ENCODE peak calls at places on chromosomes 7 and 10, in four cellular contexts. I is HepG2, Z is GM12878, X is K562. E is an unnamed sample. For H3K4me1, the result is how much of the 10 kb centered on the place peaks cover.

GRCh38 chr7:11006271-11006670 is 32.6 kb downstream of the PHF14 start:
- DNase-seq in X (no peak), Z (no peak), I (no peak), E (no peak)

GRCh38 chr7:129828989-129829676 is 123.6 kb downstream of the UBE2H start:
- DNase-seq in I (no peak), Z (no peak), X (no peak), E (no peak)

GRCh38 chr7:140640060-140640611 is 477 bp downstream of the DENND2A start:
- DNase-seq in I (no peak), X (no peak), Z (no peak), E (no peak)

GRCh38 chr7:7786595-7786994 is 68.2 kb upstream of the RPA3 start:
- DNase-seq in I (no peak), X (no peak), Z (no peak), E (no peak)

GRCh38 chr7:138116892-138117291 is 40.6 kb downstream of the AKR1D1 start:
- DNase-seq in Z (no peak), I (peak), X (no peak), E (no peak)

GRCh38 chr7:19413444-19413965 is 268.3 kb upstream of the FERD3L start:
- DNase-seq in I (no peak), X (no peak), Z (no peak), E (no peak)

GRCh38 chr10:33441561-33441960 is 107.1 kb upstream of the NRP1 start:
- DNase-seq in Z (no peak), I (no peak), X (no peak), E (no peak)

GRCh38 chr10:43254881-43255643 is 11.8 kb downstream of the RASGEF1A start:
- DNase-seq in I (no peak), Z (no peak), X (no peak), E (no peak)

GRCh38 chr7:100215895-100216294 is 3.9 kb upstream of the PVRIG start:
- DNase-seq in I (no peak), X (no peak), Z (no peak), E (no peak)

GRCh38 chr7:46209611-46210170 is 288.6 kb upstream of the IGFBP3 start:
- DNase-seq in X (no peak), I (no peak), Z (no peak), E (no peak)

GRCh38 chr10:58796242-58796641 is 283.6 kb downstream of the BICC1 start:
- DNase-seq in I (no peak), X (no peak), Z (no peak), E (no peak)

GRCh38 chr7:18890134-18890533 is 227.3 kb downstream of the TWIST1 start:
- DNase-seq in I (no peak), Z (no peak), X (no peak), E (peak)

GRCh38 chr10:93150289-93150688 is 76.6 kb downstream of the CYP26A1 start:
- DNase-seq in X (no peak), I (no peak), Z (no peak), E (no peak)

GRCh38 chr10:82041018-82041417 is 166.0 kb downstream of the NRG3 start:
- DNase-seq in X (no peak), Z (no peak), I (no peak), E (no peak)

DNA sequence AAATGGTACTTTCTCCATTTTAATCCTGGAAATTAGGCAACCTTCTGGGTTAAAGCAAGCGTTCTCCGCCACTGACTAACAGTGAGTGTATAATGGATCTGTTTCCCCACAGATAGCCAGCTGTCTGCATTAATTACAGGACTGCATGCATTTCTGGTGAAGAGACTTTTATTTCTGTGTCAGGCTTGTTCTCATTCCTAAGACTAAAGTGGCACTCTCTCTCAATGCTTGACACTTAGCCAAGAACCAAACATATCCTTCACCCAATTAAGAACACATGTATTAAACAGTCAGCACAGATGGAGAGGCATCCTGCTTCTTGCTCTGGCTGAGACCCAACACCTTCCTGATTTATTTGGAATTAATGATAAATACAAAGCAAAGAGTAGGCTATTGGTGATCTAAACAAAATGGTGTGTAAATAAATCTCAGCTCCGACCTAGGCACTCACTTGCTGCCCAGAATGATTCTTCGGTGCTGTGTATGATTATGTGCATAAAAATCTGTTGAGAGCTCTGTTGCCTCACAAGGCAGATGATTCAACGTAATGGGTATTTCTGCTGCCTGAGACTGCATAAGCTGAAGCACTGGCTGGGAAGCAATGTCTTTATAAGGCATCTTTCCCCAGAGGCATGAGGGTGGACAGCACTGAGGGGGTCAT is 16.8 kb downstream of the CALU start:
- DNase-seq in I (no peak), X (no peak), Z (no peak), E (no peak)
- TF ChIP-seq MYC in I (no peak), X (no peak), Z (no peak), E (no peak)

GRCh38 chr10:21527634-21528451 is 2.4 kb upstream of the SKIDA1 start:
- DNase-seq in X (no peak), Z (no peak), I (no peak), E (peak)
- H3K4me1 ChIP-seq in X (under half), Z (under half), I (under half), E (under half)

DNA sequence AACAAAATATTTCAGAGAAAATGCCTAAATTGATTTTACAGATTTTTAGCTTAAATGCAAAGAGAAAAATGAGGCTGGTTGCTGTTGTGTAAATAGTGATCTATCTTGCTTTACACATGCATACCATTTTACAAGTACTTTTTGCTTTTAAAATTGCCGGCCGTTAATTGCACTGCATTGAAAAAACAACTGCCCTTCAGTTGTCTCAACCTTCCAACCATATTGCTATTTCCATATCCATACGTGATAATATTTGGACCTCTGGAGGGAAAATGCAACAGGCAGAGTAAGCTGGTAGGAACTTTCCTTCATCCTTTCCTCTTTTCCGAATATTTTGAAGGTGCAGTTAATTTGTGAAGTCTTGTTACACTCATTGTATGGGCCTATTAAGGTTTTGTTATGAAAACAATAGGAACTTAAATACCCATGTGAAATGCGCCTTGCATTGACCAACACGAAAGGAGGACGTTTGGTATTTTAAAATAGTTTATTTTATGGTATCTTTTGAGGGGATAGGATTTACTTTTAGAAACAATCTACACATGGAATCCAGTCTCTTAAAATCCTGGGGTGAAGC is 11.3 kb downstream of the BMI1 start:
- DNase-seq in X (no peak), I (no peak), Z (no peak), E (no peak)
- TF ChIP-seq EZH2 in X (no peak), I (no peak), Z (no peak), E (no peak)

GRCh38 chr7:22049848-22050247 is 104.1 kb upstream of the CDCA7L start:
- DNase-seq in I (no peak), Z (no peak), X (no peak), E (no peak)
- TF ChIP-seq MYC in I (no peak), Z (no peak), X (no peak), E (no peak)

GRCh38 chr10:102780246-102780645 is 36.5 kb downstream of the WBP1L start:
- DNase-seq in Z (no peak), I (no peak), X (no peak), E (no peak)

GRCh38 chr10:102781921-102782542 is 38.3 kb downstream of the WBP1L start:
- DNase-seq in I (no peak), X (no peak), Z (no peak), E (peak)

GRCh38 chr10:102779680-102780079 is 35.9 kb downstream of the WBP1L start:
- DNase-seq in I (no peak), X (peak), Z (no peak), E (no peak)

GRCh38 chr10:102782698-102783540 is 39.2 kb downstream of the WBP1L start:
- DNase-seq in X (no peak), Z (no peak), I (no peak), E (peak)

DNA sequence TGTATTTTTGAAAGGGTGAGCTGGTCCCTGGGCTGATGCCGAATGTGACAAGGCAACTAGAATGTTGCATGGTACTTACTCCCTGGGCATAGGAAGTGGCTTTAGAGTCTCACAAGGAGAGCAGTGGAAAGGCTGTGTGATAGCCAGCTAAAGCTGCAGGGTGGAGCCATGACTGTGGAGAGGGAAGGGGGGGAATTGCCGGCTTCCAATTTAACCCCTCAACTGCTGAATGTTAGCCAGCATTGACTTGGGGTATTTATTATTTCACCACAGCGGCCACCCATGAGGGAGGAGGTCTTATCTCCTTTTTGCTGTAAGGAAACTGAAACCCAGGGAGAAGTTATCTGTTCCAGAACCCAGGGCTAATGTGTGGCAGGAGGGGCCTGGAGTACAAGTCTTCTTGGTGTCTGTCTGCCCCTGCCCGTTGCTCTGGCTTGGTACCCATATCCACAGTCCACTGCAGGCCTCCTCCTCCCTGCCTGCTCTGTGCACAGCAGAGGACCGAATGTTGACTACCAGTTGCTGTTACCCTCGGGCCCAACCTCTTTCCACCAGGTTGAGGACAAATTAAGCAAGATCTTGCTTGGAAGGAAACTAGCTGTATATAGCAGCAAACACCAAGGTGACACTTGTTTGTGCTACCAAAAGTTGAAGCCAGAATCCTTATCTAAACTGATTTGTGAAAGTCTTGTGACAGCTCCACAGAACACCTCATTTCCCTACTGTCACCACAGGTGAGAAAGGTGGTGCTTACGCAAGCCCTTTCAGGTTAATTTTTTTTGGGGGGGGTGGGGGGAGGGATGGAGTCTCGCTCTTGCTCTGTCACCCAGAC is 37.6 kb downstream of the WBP1L start:
- DNase-seq in I (no peak), X (peak), Z (no peak), E (peak)
- H3K4me1 ChIP-seq in I (under half), X (under half), Z (under half), E (half or more)

GRCh38 chr10:99531026-99531695 is 1.6 kb upstream of the NKX2-3 start:
- DNase-seq in Z (no peak), I (no peak), X (no peak), E (no peak)
- TF ChIP-seq EZH2 in Z (no peak), I (no peak), X (no peak), E (peak)

GRCh38 chr7:154566877-154567276 is 436.0 kb downstream of the PAXIP1 start:
- DNase-seq in Z (no peak), I (no peak), X (no peak), E (no peak)

GRCh38 chr7:154571772-154572171 is 431.2 kb downstream of the PAXIP1 start:
- DNase-seq in Z (no peak), I (no peak), X (no peak), E (no peak)

GRCh38 chr7:154574235-154574634 is 428.7 kb downstream of the PAXIP1 start:
- DNase-seq in Z (no peak), I (no peak), X (no peak), E (no peak)

GRCh38 chr7:154568346-154568745 is 434.6 kb downstream of the PAXIP1 start:
- DNase-seq in Z (no peak), X (no peak), I (no peak), E (no peak)

GRCh38 chr7:154569916-154570315 is 433.0 kb downstream of the PAXIP1 start:
- DNase-seq in Z (no peak), X (no peak), I (no peak), E (no peak)
- TF ChIP-seq MYC in Z (no peak), X (no peak), I (no peak), E (no peak)

GRCh38 chr7:4711634-4712033 is 29.5 kb downstream of the FOXK1 start:
- DNase-seq in X (no peak), I (no peak), Z (no peak), E (no peak)
- H3K4me1 ChIP-seq in X (under half), I (half or more), Z (under half), E (under half)

GRCh38 chr10:99544322-99544721 is 11.6 kb downstream of the NKX2-3 start:
- DNase-seq in I (no peak), X (no peak), Z (no peak), E (no peak)
- TF ChIP-seq EZH2 in I (no peak), X (no peak), Z (no peak), E (peak)